ENCODE peak calls at places on chromosomes 11 and 22, in five cellular contexts. One of them, this sample, is unnamed.

GRCh38 chr11:133052537-133052936 is 479.8 kb downstream of the OPCML start:
- DNase-seq in neuronal stem cell: no peak
- DNase-seq in fibroblast of pulmonary artery: no peak
- DNase-seq in neural progenitor cell: no peak
- DNase-seq in Karpas-422: no peak
- DNase-seq in this sample: peak

GRCh38 chr22:50252081-50253045 is 1.3 kb upstream of the HDAC10 start:
- DNase-seq in fibroblast of pulmonary artery: peak
- DNase-seq in Karpas-422: peak
- DNase-seq in neural progenitor cell: peak
- DNase-seq in neuronal stem cell: peak
- DNase-seq in this sample: peak

GRCh38 chr11:29312817-29313216 is 704.0 kb downstream of the KCNA4 start:
- DNase-seq in Karpas-422: no peak
- DNase-seq in fibroblast of pulmonary artery: peak
- DNase-seq in neural progenitor cell: no peak
- DNase-seq in neuronal stem cell: no peak
- DNase-seq in this sample: no peak

GRCh38 chr22:42179616-42180015 is 49.0 kb upstream of the CYP2D6 start:
- DNase-seq in fibroblast of pulmonary artery: peak
- DNase-seq in neuronal stem cell: no peak
- DNase-seq in Karpas-422: no peak
- DNase-seq in neural progenitor cell: no peak
- DNase-seq in this sample: no peak

GRCh38 chr11:8206251-8207079 is 37.6 kb upstream of the RIC3 start:
- DNase-seq in Karpas-422: no peak
- DNase-seq in neural progenitor cell: peak
- DNase-seq in neuronal stem cell: no peak
- DNase-seq in fibroblast of pulmonary artery: peak
- DNase-seq in this sample: peak

GRCh38 chr11:86816251-86816726 is 15.9 kb downstream of the PRSS23 start:
- DNase-seq in neural progenitor cell: no peak
- DNase-seq in neuronal stem cell: no peak
- DNase-seq in fibroblast of pulmonary artery: peak
- DNase-seq in Karpas-422: no peak
- DNase-seq in this sample: no peak

GRCh38 chr11:24239016-24239720 is 257.7 kb upstream of the LUZP2 start:
- DNase-seq in neuronal stem cell: no peak
- DNase-seq in fibroblast of pulmonary artery: peak
- DNase-seq in neural progenitor cell: no peak
- DNase-seq in Karpas-422: no peak
- DNase-seq in this sample: no peak

GRCh38 chr11:122319011-122319410 is 203.0 kb upstream of the BLID start:
- DNase-seq in neural progenitor cell: no peak
- DNase-seq in Karpas-422: no peak
- DNase-seq in neuronal stem cell: no peak
- DNase-seq in fibroblast of pulmonary artery: no peak
- DNase-seq in this sample: no peak

GRCh38 chr22:45061332-45061731 is 51.5 kb upstream of the PHF21B start:
- DNase-seq in fibroblast of pulmonary artery: no peak
- DNase-seq in Karpas-422: no peak
- DNase-seq in neuronal stem cell: no peak
- DNase-seq in neural progenitor cell: no peak
- DNase-seq in this sample: no peak

GRCh38 chr22:45065726-45066125 is 55.9 kb upstream of the PHF21B start:
- DNase-seq in neuronal stem cell: no peak
- DNase-seq in fibroblast of pulmonary artery: no peak
- DNase-seq in neural progenitor cell: no peak
- DNase-seq in Karpas-422: no peak
- DNase-seq in this sample: no peak

GRCh38 chr22:45067731-45068130 is 57.9 kb upstream of the PHF21B start:
- DNase-seq in Karpas-422: no peak
- DNase-seq in fibroblast of pulmonary artery: no peak
- DNase-seq in neural progenitor cell: no peak
- DNase-seq in neuronal stem cell: no peak
- DNase-seq in this sample: no peak

GRCh38 chr22:45059296-45059695 is 49.5 kb upstream of the PHF21B start:
- DNase-seq in Karpas-422: no peak
- DNase-seq in neural progenitor cell: no peak
- DNase-seq in fibroblast of pulmonary artery: no peak
- DNase-seq in neuronal stem cell: no peak
- DNase-seq in this sample: no peak

GRCh38 chr22:45064313-45065268 is 54.8 kb upstream of the PHF21B start:
- DNase-seq in neuronal stem cell: no peak
- DNase-seq in Karpas-422: no peak
- DNase-seq in fibroblast of pulmonary artery: peak
- DNase-seq in neural progenitor cell: no peak
- DNase-seq in this sample: no peak
- H3K4me3 ChIP-seq in neuronal stem cell: no peak
- H3K4me3 ChIP-seq in Karpas-422: no peak
- H3K4me3 ChIP-seq in fibroblast of pulmonary artery: no peak
- H3K4me3 ChIP-seq in neural progenitor cell: no peak
- H3K4me3 ChIP-seq in this sample: no peak

DNA sequence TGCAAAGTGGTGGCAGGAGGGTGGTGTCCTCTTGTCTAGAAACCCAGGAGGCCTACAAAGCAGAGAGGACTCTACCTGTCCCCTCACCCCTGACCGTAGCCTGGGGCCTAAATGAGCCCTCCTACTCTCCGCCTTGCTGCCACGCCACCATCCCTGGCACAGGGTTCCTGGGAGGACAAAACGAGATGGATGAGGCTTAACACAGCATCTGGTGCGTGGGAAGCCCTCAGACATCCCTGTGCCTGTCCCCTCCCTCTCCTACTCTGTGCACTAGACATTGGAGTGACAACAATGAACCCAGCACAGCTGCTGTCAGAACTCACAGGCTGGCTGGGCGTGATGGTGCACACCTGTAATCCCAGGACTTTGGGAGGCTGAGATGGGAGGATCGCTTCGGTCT is 36.4 kb upstream of the DKK3 start:
- DNase-seq in fibroblast of pulmonary artery: no peak
- DNase-seq in neural progenitor cell: no peak
- DNase-seq in neuronal stem cell: no peak
- DNase-seq in Karpas-422: no peak
- DNase-seq in this sample: no peak
- H3K4me3 ChIP-seq in fibroblast of pulmonary artery: no peak
- H3K4me3 ChIP-seq in neural progenitor cell: no peak
- H3K4me3 ChIP-seq in neuronal stem cell: no peak
- H3K4me3 ChIP-seq in Karpas-422: no peak
- H3K4me3 ChIP-seq in this sample: no peak

GRCh38 chr11:75667268-75667830 is 1.5 kb downstream of the MAP6 start:
- DNase-seq in neuronal stem cell: peak
- DNase-seq in neural progenitor cell: peak
- DNase-seq in fibroblast of pulmonary artery: peak
- DNase-seq in Karpas-422: no peak
- DNase-seq in this sample: no peak
- H3K4me3 ChIP-seq in neuronal stem cell: peak
- H3K4me3 ChIP-seq in neural progenitor cell: peak
- H3K4me3 ChIP-seq in fibroblast of pulmonary artery: peak
- H3K4me3 ChIP-seq in Karpas-422: no peak
- H3K4me3 ChIP-seq in this sample: peak

DNA sequence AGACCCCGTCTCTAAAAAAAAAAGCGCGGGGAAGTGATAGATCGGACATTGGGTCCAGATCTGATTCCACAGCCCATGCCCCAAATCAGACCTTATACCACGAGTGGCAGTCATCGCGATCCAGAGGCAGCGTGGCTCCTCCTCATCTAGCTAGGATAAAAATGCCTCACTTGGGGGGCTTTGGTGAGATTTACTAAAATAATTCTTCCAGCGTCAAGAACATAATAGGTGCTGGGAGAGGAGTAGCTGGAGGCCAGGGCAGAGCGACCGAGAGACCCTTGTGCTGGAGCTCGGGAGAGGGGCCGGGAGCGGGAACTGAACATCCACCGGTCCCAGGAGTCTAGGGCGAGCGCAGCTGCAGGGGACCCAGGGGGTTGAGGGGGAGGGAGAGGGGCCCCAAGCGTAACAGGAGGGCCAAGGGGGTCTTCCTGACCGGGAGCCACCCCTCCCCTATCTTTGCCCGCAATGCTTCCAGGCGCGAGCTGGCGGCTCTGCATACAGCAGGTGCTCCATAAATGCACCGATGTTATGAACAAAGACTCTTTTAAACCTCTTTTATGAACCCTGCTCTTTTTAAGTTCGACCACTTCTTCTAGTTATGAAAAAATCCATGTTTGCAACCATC is 823 bp upstream of the CPT1A start:
- DNase-seq in neural progenitor cell: no peak
- DNase-seq in Karpas-422: no peak
- DNase-seq in neuronal stem cell: no peak
- DNase-seq in fibroblast of pulmonary artery: no peak
- DNase-seq in this sample: no peak
- H3K4me3 ChIP-seq in neural progenitor cell: no peak
- H3K4me3 ChIP-seq in Karpas-422: peak
- H3K4me3 ChIP-seq in neuronal stem cell: no peak
- H3K4me3 ChIP-seq in fibroblast of pulmonary artery: peak
- H3K4me3 ChIP-seq in this sample: peak

GRCh38 chr22:29470159-29470855 is 9.7 kb upstream of the NEFH start:
- DNase-seq in fibroblast of pulmonary artery: peak
- DNase-seq in Karpas-422: peak
- DNase-seq in neuronal stem cell: peak
- DNase-seq in neural progenitor cell: peak
- DNase-seq in this sample: peak
- H3K4me3 ChIP-seq in fibroblast of pulmonary artery: no peak
- H3K4me3 ChIP-seq in Karpas-422: no peak
- H3K4me3 ChIP-seq in neuronal stem cell: peak
- H3K4me3 ChIP-seq in neural progenitor cell: peak
- H3K4me3 ChIP-seq in this sample: peak

DNA sequence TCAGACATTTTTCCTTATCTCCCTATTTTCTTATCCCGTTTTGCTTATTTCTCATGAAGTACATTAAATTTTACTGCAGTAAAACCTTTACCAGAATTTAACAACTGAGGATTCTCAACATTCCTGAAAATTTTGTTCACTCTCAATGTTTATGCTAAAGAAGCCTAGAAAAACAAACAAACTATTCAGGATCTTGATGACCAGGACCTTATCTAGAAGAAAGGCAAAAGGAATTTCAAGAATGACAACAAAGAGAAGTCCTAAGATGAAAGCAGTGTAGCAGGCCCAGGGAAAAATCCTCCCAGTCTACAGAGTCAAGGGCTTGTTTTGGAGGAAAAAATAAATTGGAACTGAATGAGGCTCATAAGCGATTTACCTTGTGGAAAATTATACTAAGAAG is 283.3 kb upstream of the ARHGAP42 start:
- DNase-seq in Karpas-422: no peak
- DNase-seq in fibroblast of pulmonary artery: peak
- DNase-seq in neuronal stem cell: peak
- DNase-seq in neural progenitor cell: peak
- DNase-seq in this sample: no peak
- H3K4me3 ChIP-seq in Karpas-422: no peak
- H3K4me3 ChIP-seq in fibroblast of pulmonary artery: no peak
- H3K4me3 ChIP-seq in neuronal stem cell: no peak
- H3K4me3 ChIP-seq in neural progenitor cell: no peak
- H3K4me3 ChIP-seq in this sample: no peak

GRCh38 chr11:19352736-19353110 is 112.0 kb upstream of the E2F8 start:
- DNase-seq in neuronal stem cell: no peak
- DNase-seq in neural progenitor cell: no peak
- DNase-seq in fibroblast of pulmonary artery: no peak
- DNase-seq in Karpas-422: no peak
- DNase-seq in this sample: no peak

GRCh38 chr11:19355601-19356000 is 114.9 kb upstream of the E2F8 start:
- DNase-seq in neural progenitor cell: no peak
- DNase-seq in fibroblast of pulmonary artery: no peak
- DNase-seq in neuronal stem cell: no peak
- DNase-seq in Karpas-422: no peak
- DNase-seq in this sample: no peak

GRCh38 chr11:19352072-19352735 is 111.5 kb upstream of the E2F8 start:
- DNase-seq in fibroblast of pulmonary artery: no peak
- DNase-seq in neural progenitor cell: no peak
- DNase-seq in neuronal stem cell: no peak
- DNase-seq in Karpas-422: no peak
- DNase-seq in this sample: no peak

GRCh38 chr11:19351426-19351825 is 110.7 kb upstream of the E2F8 start:
- DNase-seq in Karpas-422: no peak
- DNase-seq in fibroblast of pulmonary artery: no peak
- DNase-seq in neural progenitor cell: no peak
- DNase-seq in neuronal stem cell: no peak
- DNase-seq in this sample: no peak

DNA sequence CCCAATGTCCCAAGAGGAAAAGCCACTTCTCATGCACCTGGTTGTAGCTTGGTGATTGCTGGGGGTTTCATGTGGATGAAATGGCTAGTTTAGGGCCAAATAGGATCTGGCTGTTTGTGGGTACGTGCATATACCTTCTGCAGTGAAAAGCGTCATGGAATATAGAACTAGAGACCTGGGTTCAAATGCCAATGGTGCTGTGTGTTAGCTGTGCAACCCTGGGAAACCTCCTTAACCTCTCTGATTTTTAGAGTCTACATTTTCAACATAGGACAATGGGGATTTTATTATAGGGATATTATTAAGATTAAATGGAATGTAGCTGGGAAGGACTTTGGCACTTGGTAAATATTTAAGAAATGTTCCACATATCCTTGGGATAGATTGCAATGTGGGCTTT is 112.5 kb upstream of the E2F8 start:
- DNase-seq in neural progenitor cell: no peak
- DNase-seq in Karpas-422: no peak
- DNase-seq in neuronal stem cell: no peak
- DNase-seq in fibroblast of pulmonary artery: no peak
- DNase-seq in this sample: no peak
- H3K4me3 ChIP-seq in neural progenitor cell: no peak
- H3K4me3 ChIP-seq in Karpas-422: no peak
- H3K4me3 ChIP-seq in neuronal stem cell: no peak
- H3K4me3 ChIP-seq in fibroblast of pulmonary artery: no peak
- H3K4me3 ChIP-seq in this sample: no peak